ENCODE peak calls at places on chromosomes 13 and 19, in ten cellular contexts. P, Z, A, X, V, D, H, B, C and Y are unnamed samples. For H3K4me1 and H3K27me3, the result is how much of the 10 kb centered on the place peaks cover.

GRCh38 chr19:48095637-48096175 is 14.9 kb downstream of the PLA2G4C start:
- DNase-seq in P (no peak), Z (no peak), A (no peak), X (no peak), V (no peak), D (no peak), H (no peak), B (peak), C (no peak), Y (no peak)

GRCh38 chr13:113425931-113426590 is 27.2 kb downstream of the ADPRHL1 start:
- DNase-seq in P (no peak), Z (no peak), A (no peak), X (no peak), V (no peak), D (no peak), H (no peak), B (no peak), C (no peak), Y (no peak)

GRCh38 chr13:110912651-110913051 is 2.2 kb downstream of the ANKRD10 start:
- DNase-seq in P (peak), Z (no peak), A (no peak), X (no peak), V (no peak), D (no peak), H (no peak), B (peak), C (no peak), Y (no peak)

GRCh38 chr13:93080587-93080986 is 146.0 kb upstream of the GPC6 start:
- DNase-seq in P (no peak), Z (no peak), A (no peak), X (no peak), V (no peak), D (no peak), H (no peak), B (no peak), C (no peak), Y (no peak)

GRCh38 chr13:112055417-112056206 is 11.3 kb upstream of the SOX1 start:
- DNase-seq in P (no peak), Z (peak), A (no peak), X (no peak), V (no peak), D (no peak), H (no peak), B (peak), C (no peak), Y (no peak)

GRCh38 chr19:33022472-33023116 is 42.1 kb downstream of the RHPN2 start:
- DNase-seq in P (no peak), Z (peak), A (no peak), X (no peak), V (no peak), D (no peak), H (no peak), B (no peak), C (no peak), Y (no peak)

GRCh38 chr13:21735621-21736401 is 64.9 kb downstream of the FGF9 start:
- DNase-seq in P (no peak), Z (no peak), A (no peak), X (no peak), V (no peak), D (no peak), H (no peak), B (no peak), C (no peak), Y (no peak)

GRCh38 chr13:28100149-28101121 is at the start of gene FLT3:
- DNase-seq in P (no peak), Z (peak), A (no peak), X (no peak), V (no peak), D (no peak), H (no peak), B (peak), C (peak), Y (peak)

GRCh38 chr13:106007156-106007555 is 528.3 kb downstream of the EFNB2 start:
- DNase-seq in P (no peak), Z (no peak), A (no peak), X (no peak), V (no peak), D (no peak), H (no peak), B (no peak), C (no peak), Y (no peak)

GRCh38 chr13:71477735-71478134 is 389.3 kb downstream of the DACH1 start:
- DNase-seq in P (no peak), Z (no peak), A (no peak), X (no peak), V (peak), D (no peak), H (no peak), B (no peak), C (no peak), Y (no peak)

GRCh38 chr19:16223746-16224145 is 26.0 kb downstream of the AP1M1 start:
- DNase-seq in P (no peak), Z (no peak), A (no peak), X (no peak), V (no peak), D (peak), H (no peak), B (peak), C (no peak), Y (no peak)

GRCh38 chr13:84896128-84896527 is 903.1 kb downstream of the SLITRK6 start:
- DNase-seq in P (no peak), Z (no peak), A (no peak), X (no peak), V (peak), D (no peak), H (peak), B (peak), C (peak), Y (no peak)

GRCh38 chr13:110424596-110425443 is 117.7 kb downstream of the COL4A2 start:
- DNase-seq in P (no peak), Z (no peak), A (no peak), X (no peak), V (no peak), D (no peak), H (no peak), B (no peak), C (no peak), Y (no peak)

GRCh38 chr13:53121879-53122278 is 93.3 kb downstream of the OLFM4 start:
- DNase-seq in P (no peak), Z (no peak), A (no peak), X (no peak), V (no peak), D (no peak), H (no peak), B (peak), C (no peak), Y (no peak)

GRCh38 chr13:112724788-112725345 is 35.0 kb downstream of the ATP11A start:
- DNase-seq in P (no peak), Z (no peak), A (peak), X (no peak), V (no peak), D (no peak), H (no peak), B (no peak), C (no peak), Y (peak)

GRCh38 chr13:113447596-113447995 is 5.7 kb downstream of the ADPRHL1 start:
- DNase-seq in P (no peak), Z (no peak), A (no peak), X (no peak), V (no peak), D (peak), H (no peak), B (no peak), C (no peak), Y (peak)

GRCh38 chr13:107551521-107551920 is 663.8 kb downstream of the LIG4 start:
- DNase-seq in P (no peak), Z (no peak), A (no peak), X (no peak), V (no peak), D (no peak), H (no peak), B (no peak), C (no peak), Y (no peak)

DNA sequence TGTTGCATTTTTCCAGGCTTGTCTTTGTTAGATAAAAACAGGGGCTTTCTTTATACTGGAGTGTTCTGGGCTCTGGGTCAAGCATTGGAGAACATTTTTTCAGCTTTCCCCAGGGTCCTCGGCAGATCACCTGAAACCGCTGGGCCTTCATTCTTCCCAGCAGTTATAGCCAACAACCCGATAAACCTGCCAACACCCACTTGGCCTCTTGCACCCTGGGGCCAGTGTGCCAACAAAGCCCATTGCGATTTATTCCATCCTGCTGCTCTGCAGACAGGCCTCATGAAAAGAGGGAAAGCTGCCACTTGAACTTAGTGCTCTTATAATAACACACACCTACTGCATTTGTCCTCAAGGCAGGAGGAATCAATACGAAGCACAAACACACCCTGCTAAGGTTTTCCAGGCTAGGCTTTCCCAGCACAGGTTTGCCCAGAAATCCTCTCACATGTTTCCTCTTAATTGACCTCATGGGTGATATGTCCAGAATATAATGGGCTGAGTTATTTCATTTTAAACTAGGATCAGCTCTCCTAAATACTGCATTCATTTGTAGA is 669.3 kb downstream of the LIG4 start:
- DNase-seq in P (no peak), Z (no peak), A (no peak), X (no peak), V (no peak), D (no peak), H (no peak), B (peak), C (no peak), Y (no peak)
- H3K4me1 ChIP-seq in P (under half), Z (under half), A (under half), X (under half), V (under half), D (under half), H (under half), B (under half), C (under half), Y (under half)

GRCh38 chr19:3450796-3451411 is 29.4 kb downstream of the SMIM24 start:
- DNase-seq in P (peak), Z (no peak), A (peak), X (peak), V (no peak), D (peak), H (no peak), B (peak), C (peak), Y (peak)
- H3K27me3 ChIP-seq in P (under half), Z (under half), A (under half), X (under half), V (under half), D (under half), H (under half), B (under half), C (under half), Y (under half)

DNA sequence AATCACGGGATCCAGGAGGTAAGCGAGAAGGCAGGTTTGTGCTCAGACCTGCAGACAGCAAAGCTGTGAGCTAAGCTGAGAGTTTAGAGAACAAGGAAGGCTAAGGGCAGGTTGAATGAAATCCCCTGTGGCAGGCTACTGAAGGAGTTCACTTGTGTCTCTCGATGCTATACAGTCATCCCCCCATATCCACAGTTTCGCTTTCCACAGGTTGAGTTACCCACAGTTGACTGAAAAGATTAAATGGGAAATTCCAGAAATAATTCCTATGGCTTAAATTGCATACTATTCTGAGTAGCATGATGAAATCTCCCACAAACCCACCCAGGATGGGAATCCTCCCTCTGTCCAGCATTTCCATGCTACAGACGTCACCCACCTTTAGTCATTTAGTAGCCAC is 49.6 kb downstream of the ABCC4 start:
- DNase-seq in P (no peak), Z (no peak), A (no peak), X (no peak), V (no peak), D (no peak), H (no peak), B (no peak), C (no peak), Y (no peak)
- H3K4me1 ChIP-seq in P (under half), Z (under half), A (under half), X (under half), V (under half), D (under half), H (under half), B (under half), C (under half), Y (under half)

GRCh38 chr13:83167203-83167602 is 715.1 kb downstream of the SLITRK1 start:
- DNase-seq in P (no peak), Z (no peak), A (no peak), X (no peak), V (no peak), D (no peak), H (no peak), B (no peak), C (no peak), Y (no peak)

GRCh38 chr13:83162493-83162892 is 719.8 kb downstream of the SLITRK1 start:
- DNase-seq in P (no peak), Z (no peak), A (no peak), X (no peak), V (no peak), D (no peak), H (no peak), B (no peak), C (no peak), Y (no peak)
- H3K27me3 ChIP-seq in P (under half), Z (under half), A (under half), X (under half), V (under half), D (under half), H (under half), B (under half), C (under half), Y (under half)

DNA sequence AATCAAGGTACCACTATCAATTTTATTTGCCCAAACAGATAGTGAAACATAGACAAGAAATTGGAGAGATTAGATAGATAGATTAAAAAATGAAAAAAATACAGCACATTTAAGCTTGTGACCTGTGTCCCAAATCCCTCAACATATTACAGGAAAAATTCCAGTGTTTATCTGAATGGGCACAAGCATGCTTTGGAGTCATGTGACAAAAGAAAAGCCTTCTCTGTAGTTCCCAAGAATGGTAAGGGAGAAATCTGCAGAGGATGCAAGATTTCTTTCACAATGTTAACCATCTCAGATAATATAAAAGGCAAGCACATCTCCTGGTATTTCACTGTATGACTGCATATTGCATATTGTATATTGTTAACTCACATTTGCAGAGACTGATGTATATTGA is 168.0 kb downstream of the PCDH9 start:
- DNase-seq in P (no peak), Z (no peak), A (no peak), X (no peak), V (no peak), D (no peak), H (no peak), B (no peak), C (no peak), Y (no peak)
- H3K4me1 ChIP-seq in P (under half), Z (under half), A (under half), X (under half), V (under half), D (under half), H (under half), B (under half), C (under half), Y (under half)

GRCh38 chr19:38496603-38497487 is 63.4 kb downstream of the RYR1 start:
- DNase-seq in P (no peak), Z (no peak), A (no peak), X (no peak), V (no peak), D (no peak), H (no peak), B (peak), C (no peak), Y (no peak)
- H3K27me3 ChIP-seq in P (under half), Z (under half), A (under half), X (under half), V (under half), D (under half), H (under half), B (under half), C (under half), Y (under half)

DNA sequence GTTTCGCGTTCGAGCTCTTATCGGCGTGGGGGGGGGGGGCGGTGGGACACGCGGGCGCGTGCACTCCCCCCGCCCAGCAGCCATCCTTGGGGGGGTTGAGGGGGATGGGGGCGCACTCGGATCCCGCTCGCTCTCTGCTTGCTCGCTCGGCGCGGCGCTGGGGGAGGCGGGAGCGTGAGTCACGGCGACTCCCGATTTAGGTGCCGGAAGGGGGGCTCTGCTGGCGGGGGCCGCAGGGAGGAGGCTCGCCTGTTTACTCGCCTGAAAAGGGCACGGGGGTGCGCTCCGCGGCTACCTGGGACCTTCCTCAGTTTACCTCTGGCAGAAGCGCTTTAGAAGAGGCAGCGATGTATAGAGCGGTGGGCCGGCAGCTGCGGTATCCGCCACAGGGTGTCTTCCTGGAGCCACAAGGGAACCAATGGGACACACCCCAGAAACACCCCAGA is 1.1 kb upstream of the PDE4A start:
- DNase-seq in P (no peak), Z (no peak), A (no peak), X (no peak), V (peak), D (no peak), H (no peak), B (peak), C (no peak), Y (no peak)
- H3K4me1 ChIP-seq in P (under half), Z (under half), A (half or more), X (under half), V (under half), D (under half), H (half or more), B (under half), C (under half), Y (under half)

GRCh38 chr13:101917833-101918755 is 465.6 kb downstream of the ITGBL1 start:
- DNase-seq in P (no peak), Z (peak), A (no peak), X (no peak), V (no peak), D (no peak), H (no peak), B (peak), C (no peak), Y (no peak)
- H3K27me3 ChIP-seq in P (under half), Z (under half), A (half or more), X (under half), V (under half), D (under half), H (under half), B (under half), C (half or more), Y (half or more)